ENCODE peak calls at places on chromosomes 5 and 9, in four cellular contexts. U is WTC11; Z is activated CD8-positive, alpha-beta T cell treated with anti-CD3 and anti-CD28 coated beads for 36 hours; V is heart right ventricle. E is an unnamed sample.
A peak's percentile ranks its signal among the peaks of the same experiment; 100 is the strongest.

GRCh38 chr5:142545653-142546322 is 140.1 kb downstream of the FGF1 start:
- DNase-seq in U (no peak), Z (no peak), V (no peak), E (no peak)

GRCh38 chr5:139764250-139764791 is 31.3 kb upstream of the PSD2 start:
- DNase-seq in U (peak; percentile 78), Z (peak; percentile 51), V (no peak), E (peak; percentile 77)

GRCh38 chr5:142686210-142686734 is 382 bp upstream of the FGF1 start:
- DNase-seq in U (no peak), Z (no peak), V (no peak), E (no peak)

GRCh38 chr9:133230093-133230492 is 21.0 kb upstream of the OBP2B start:
- DNase-seq in U (no peak), Z (no peak), V (no peak), E (no peak)

GRCh38 chr9:115616666-115617239 is 498.8 kb upstream of the TNC start:
- DNase-seq in U (no peak), Z (no peak), V (no peak), E (no peak)

GRCh38 chr9:128523199-128523925 is 18.8 kb downstream of the GLE1 start:
- DNase-seq in U (peak; percentile 22), Z (no peak), V (no peak), E (peak; percentile 20)

GRCh38 chr5:65062684-65063083 is 294.0 kb downstream of the CWC27 start:
- DNase-seq in U (no peak), Z (no peak), V (peak; percentile 65), E (no peak)

GRCh38 chr9:70260007-70260443 is 1.2 kb downstream of the SMC5 start:
- DNase-seq in U (no peak), Z (no peak), V (no peak), E (no peak)

GRCh38 chr5:1315018-1315708 is 20.3 kb upstream of the TERT start:
- DNase-seq in U (no peak), Z (no peak), V (no peak), E (no peak)

GRCh38 chr5:111997308-111998159 is 240.5 kb upstream of the NREP start:
- DNase-seq in U (no peak), Z (peak; percentile 7), V (peak; percentile 5), E (no peak)

GRCh38 chr5:146071171-146071570 is 34.2 kb downstream of the PLAC8L1 start:
- DNase-seq in U (no peak), Z (no peak), V (no peak), E (no peak)

GRCh38 chr5:55633574-55634203 is 78.4 kb downstream of the SLC38A9 start:
- DNase-seq in U (no peak), Z (peak; percentile 8), V (peak; percentile 69), E (no peak)

GRCh38 chr5:114207615-114208014 is 154.3 kb upstream of the KCNN2 start:
- DNase-seq in U (no peak), Z (no peak), V (no peak), E (no peak)

GRCh38 chr5:141041427-141041785 is 9.8 kb upstream of the PCDHB1 start:
- DNase-seq in U (no peak), Z (no peak), V (no peak), E (no peak)

GRCh38 chr5:141040763-141041426 is 10.3 kb upstream of the PCDHB1 start:
- DNase-seq in U (peak; percentile 99), Z (peak; percentile 88), V (peak; percentile 92), E (peak; percentile 96)

GRCh38 chr5:141039517-141039916 is 11.7 kb upstream of the PCDHB1 start:
- DNase-seq in U (no peak), Z (no peak), V (no peak), E (no peak)

GRCh38 chr5:141039061-141039460 is 12.1 kb upstream of the PCDHB1 start:
- DNase-seq in U (no peak), Z (no peak), V (no peak), E (no peak)

GRCh38 chr5:141040093-141040762 is 10.9 kb upstream of the PCDHB1 start:
- DNase-seq in U (peak; percentile 77), Z (no peak), V (peak; percentile 9), E (peak; percentile 75)
- TF ChIP-seq CTCF in U (peak; percentile 55), Z (peak; percentile 19), V (no peak), E (peak; percentile 80)

GRCh38 chr5:57173318-57174127 is at the start of gene GPBP1:
- DNase-seq in U (peak; percentile 96), Z (peak; percentile 98), V (peak; percentile 100), E (peak; percentile 98)
- TF ChIP-seq CTCF in U (no peak), Z (no peak), V (no peak), E (no peak)

GRCh38 chr5:15008476-15008875 is 136.9 kb upstream of the ANKH start:
- DNase-seq in U (peak; percentile 36), Z (no peak), V (peak; percentile 87), E (peak; percentile 29)
- TF ChIP-seq CTCF in U (no peak), Z (no peak), V (no peak), E (no peak)

DNA sequence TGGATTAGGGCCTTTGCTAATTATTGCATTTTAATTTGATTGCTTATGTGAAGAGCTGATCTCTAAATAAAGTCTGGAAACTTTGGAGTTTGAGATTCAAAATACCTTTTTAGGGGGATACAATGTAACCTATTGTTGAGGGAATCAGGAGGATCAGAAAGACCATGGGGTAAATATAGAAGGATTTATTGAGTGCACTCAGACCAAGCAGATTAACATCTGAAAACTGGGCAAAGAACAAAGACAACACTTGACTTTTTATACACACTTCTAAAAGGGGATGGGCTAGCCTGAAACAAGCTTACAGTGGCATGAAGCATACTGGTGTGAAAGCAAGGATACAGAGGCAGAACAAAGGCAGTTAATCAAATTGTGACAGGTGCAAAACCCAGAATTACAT is 174.3 kb downstream of the MRPS30 start:
- DNase-seq in U (no peak), Z (no peak), V (no peak), E (no peak)
- TF ChIP-seq CTCF in U (no peak), Z (no peak), V (no peak), E (no peak)

GRCh38 chr5:17248999-17249634 is 31.7 kb downstream of the BASP1 start:
- DNase-seq in U (no peak), Z (no peak), V (no peak), E (no peak)
- TF ChIP-seq CTCF in U (no peak), Z (no peak), V (no peak), E (no peak)

E was measured in glutamatergic neuron.